ENCODE peak calls at places on chromosomes 1 and 21, in six cellular contexts. N is neural progenitor cell, L is DND-41, M is heart right ventricle, U is AG04450, F is colonic mucosa. A is an unnamed sample.

GRCh38 chr1:100528861-100529260 is 9.1 kb upstream of the GPR88 start:
- DNase-seq in N (no peak), L (no peak), M (no peak), U (peak; percentile 16), F (no peak), A (no peak)

GRCh38 chr1:233844275-233844674 is 60.2 kb upstream of the SLC35F3 start:
- DNase-seq in N (no peak), L (no peak), M (no peak), U (no peak), F (no peak), A (no peak)

GRCh38 chr1:163777205-163777604 is 455.5 kb downstream of the NUF2 start:
- DNase-seq in N (no peak), L (no peak), M (no peak), U (no peak), F (no peak), A (no peak)

GRCh38 chr1:102019530-102019929 is 22.8 kb upstream of the OLFM3 start:
- DNase-seq in N (no peak), L (no peak), M (no peak), U (no peak), F (no peak), A (no peak)

GRCh38 chr1:36175137-36176095 is 19.5 kb downstream of the MAP7D1 start:
- DNase-seq in N (no peak), L (no peak), M (peak; percentile 61), U (no peak), F (no peak), A (no peak)

GRCh38 chr1:246513041-246513440 is 6.0 kb upstream of the SMYD3 start:
- DNase-seq in N (no peak), L (no peak), M (no peak), U (no peak), F (no peak), A (no peak)

GRCh38 chr1:78676347-78676982 is 26.8 kb downstream of the IFI44 start:
- DNase-seq in N (peak; percentile 74), L (peak; percentile 56), M (no peak), U (peak; percentile 41), F (peak; percentile 51), A (peak; percentile 34)

GRCh38 chr1:36534711-36535412 is 52.1 kb upstream of the CSF3R start:
- DNase-seq in N (no peak), L (no peak), M (no peak), U (no peak), F (no peak), A (no peak)

GRCh38 chr1:228210076-228210651 is 2.3 kb downstream of the OBSCN start:
- DNase-seq in N (peak; percentile 59), L (no peak), M (peak; percentile 51), U (no peak), F (no peak), A (no peak)

GRCh38 chr1:58997637-58998036 is 213.8 kb upstream of the JUN start:
- DNase-seq in N (no peak), L (no peak), M (no peak), U (no peak), F (no peak), A (no peak)

GRCh38 chr1:223429313-223429731 is 36.1 kb downstream of the CCDC185 start:
- DNase-seq in N (no peak), L (no peak), M (no peak), U (no peak), F (no peak), A (no peak)

GRCh38 chr1:157312270-157312812 is 174.1 kb upstream of the ETV3 start:
- DNase-seq in N (no peak), L (no peak), M (no peak), U (no peak), F (no peak), A (no peak)

GRCh38 chr21:18801468-18801867 is 397.9 kb upstream of the TMPRSS15 start:
- DNase-seq in N (no peak), L (no peak), M (no peak), U (no peak), F (no peak), A (no peak)

GRCh38 chr21:38308010-38308784 is 51.4 kb downstream of the KCNJ15 start:
- DNase-seq in N (peak; percentile 9), L (no peak), M (no peak), U (no peak), F (no peak), A (no peak)

GRCh38 chr1:234584431-234584805 is 25.6 kb downstream of the IRF2BP2 start:
- DNase-seq in N (no peak), L (no peak), M (no peak), U (no peak), F (no peak), A (no peak)

GRCh38 chr1:165525708-165526107 is 18.1 kb upstream of the LRRC52 start:
- DNase-seq in N (no peak), L (no peak), M (no peak), U (no peak), F (no peak), A (no peak)

GRCh38 chr1:244615301-244615700 is 37.6 kb upstream of the DESI2 start:
- DNase-seq in N (no peak), L (no peak), M (no peak), U (no peak), F (no peak), A (no peak)

GRCh38 chr1:111592389-111593361 is 26.9 kb upstream of the RAP1A start:
- DNase-seq in N (peak; percentile 9), L (peak; percentile 84), M (peak; percentile 85), U (peak; percentile 55), F (peak; percentile 88), A (peak; percentile 94)

GRCh38 chr21:28579986-28580550 is 412.6 kb downstream of the LTN1 start:
- DNase-seq in N (peak; percentile 25), L (no peak), M (no peak), U (no peak), F (no peak), A (no peak)

GRCh38 chr1:237851209-237851845 is 39.4 kb downstream of the ZP4 start:
- DNase-seq in N (peak; percentile 85), L (peak; percentile 53), M (no peak), U (no peak), F (peak; percentile 37), A (no peak)

GRCh38 chr1:246587032-246587431 is 20.8 kb downstream of the CNST start:
- DNase-seq in N (no peak), L (no peak), M (no peak), U (no peak), F (no peak), A (no peak)

DNA sequence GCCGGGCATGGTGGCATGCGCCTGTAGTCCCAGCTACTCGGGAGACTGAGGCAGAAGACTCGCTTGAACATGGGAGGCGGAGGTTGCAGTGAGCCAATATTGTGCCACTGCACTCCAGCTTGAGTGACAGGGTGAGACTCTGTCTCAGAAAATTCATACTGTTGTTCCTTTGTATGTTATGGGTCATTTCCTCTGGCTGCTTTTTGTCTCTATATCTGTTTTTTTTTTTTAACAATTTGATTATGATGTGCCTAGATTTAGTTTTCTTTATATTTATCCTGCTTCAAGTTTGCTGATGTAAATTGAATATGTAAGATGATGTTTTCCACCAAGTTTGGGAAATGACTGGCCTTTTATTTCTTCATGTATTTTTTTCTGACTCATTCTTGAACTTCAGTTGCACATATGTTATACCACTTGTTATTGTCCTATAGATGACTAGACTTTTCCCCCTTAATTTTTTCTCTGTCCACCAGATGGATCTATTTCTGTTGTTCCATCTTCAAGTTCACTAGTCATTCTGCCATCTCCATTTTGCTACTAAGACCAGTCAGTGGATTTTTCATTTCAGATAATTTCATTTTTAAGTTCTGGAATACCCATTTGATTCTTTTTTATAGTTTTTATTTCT is 173.5 kb downstream of the GALNT2 start:
- DNase-seq in N (no peak), L (no peak), M (no peak), U (no peak), F (no peak), A (no peak)
- TF ChIP-seq CTCF in N (no peak), L (no peak), M (no peak), U (no peak), F (no peak), A (no peak)

DNA sequence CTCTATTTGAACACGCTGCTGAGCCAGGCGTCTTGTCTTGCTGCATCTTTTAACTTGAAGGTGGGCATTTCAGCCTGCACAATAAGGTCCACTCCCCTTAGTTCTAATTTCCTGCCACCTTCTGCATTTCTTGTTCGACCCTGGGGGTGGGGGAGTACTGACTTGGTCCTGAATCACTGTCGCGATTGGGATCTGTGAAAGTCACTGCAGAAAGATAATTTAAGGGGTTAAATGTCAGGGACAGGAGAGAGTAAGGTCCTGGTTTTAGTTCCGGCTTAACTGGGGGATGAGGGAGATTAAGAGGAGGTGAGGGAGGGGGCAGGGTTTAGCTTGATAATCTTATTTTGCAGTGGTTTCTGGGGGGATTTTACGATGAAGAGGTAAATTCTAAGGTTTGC is 128.1 kb downstream of the MRPS6 start:
- DNase-seq in N (no peak), L (no peak), M (no peak), U (no peak), F (no peak), A (no peak)
- H3K27ac ChIP-seq in N (peak overlapping the region; percentile 54), L (no peak overlapping the region), M (peak overlapping the region; percentile 36), U (no peak overlapping the region), F (peak overlapping the region; percentile 34), A (no peak overlapping the region)

GRCh38 chr1:43048601-43049011 is 89.9 kb upstream of the SLC2A1 start:
- DNase-seq in N (no peak), L (no peak), M (no peak), U (no peak), F (no peak), A (no peak)

GRCh38 chr1:43049487-43049886 is 90.8 kb upstream of the SLC2A1 start:
- DNase-seq in N (no peak), L (no peak), M (no peak), U (no peak), F (no peak), A (no peak)

GRCh38 chr1:43053040-43053439 is 94.4 kb upstream of the SLC2A1 start:
- DNase-seq in N (no peak), L (no peak), M (no peak), U (no peak), F (no peak), A (no peak)

GRCh38 chr1:43054961-43055360 is 96.3 kb upstream of the SLC2A1 start:
- DNase-seq in N (no peak), L (no peak), M (no peak), U (no peak), F (no peak), A (no peak)

DNA sequence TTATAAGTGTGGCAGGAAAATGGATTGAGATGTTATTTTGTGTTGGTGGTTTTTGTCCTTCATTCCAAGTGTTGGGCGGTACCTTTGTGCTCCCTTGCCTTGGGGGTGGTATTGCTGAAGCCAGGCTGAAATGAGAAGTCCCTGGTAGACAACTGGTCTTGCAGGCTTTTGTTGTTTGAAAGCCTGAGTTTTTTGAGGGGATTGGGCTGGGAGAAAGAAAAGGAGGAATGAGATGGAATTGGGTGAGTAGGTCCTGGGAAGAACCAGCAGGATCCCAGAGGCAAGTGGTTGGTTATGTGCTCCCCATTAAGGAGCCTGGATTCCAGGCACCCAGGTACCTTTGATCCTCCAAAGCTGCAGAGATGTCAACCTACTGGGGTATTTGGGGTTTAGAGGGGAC is 93.7 kb upstream of the SLC2A1 start:
- DNase-seq in N (no peak), L (no peak), M (no peak), U (no peak), F (no peak), A (no peak)
- H3K4me3 ChIP-seq in N (no peak overlapping the region), L (no peak overlapping the region), M (no peak overlapping the region), U (no peak overlapping the region), F (no peak overlapping the region), A (no peak overlapping the region)

GRCh38 chr1:188055921-188056505 is 1227.3 kb downstream of the PLA2G4A start:
- DNase-seq in N (no peak), L (no peak), M (no peak), U (no peak), F (no peak), A (no peak)

GRCh38 chr1:188061881-188062280 is 1233.1 kb downstream of the PLA2G4A start:
- DNase-seq in N (no peak), L (no peak), M (no peak), U (no peak), F (no peak), A (no peak)

GRCh38 chr1:188062456-188062855 is 1233.7 kb downstream of the PLA2G4A start:
- DNase-seq in N (no peak), L (no peak), M (no peak), U (no peak), F (no peak), A (no peak)

GRCh38 chr1:188058801-188059200 is 1230.1 kb downstream of the PLA2G4A start:
- DNase-seq in N (no peak), L (no peak), M (no peak), U (no peak), F (no peak), A (no peak)
- TF ChIP-seq CTCF in N (no peak), L (no peak), M (no peak), U (no peak), F (no peak), A (no peak)

A was measured in CD8-positive, alpha-beta T cell.